ENCODE peak calls at places on chromosome 10, in seven cellular contexts. N is CD4-positive, CD25-positive, alpha-beta regulatory T cell; S is uterus; B is heart left ventricle; C is A549; I is CD8-positive, alpha-beta memory T cell; F is fibroblast of lung. D is an unnamed sample. For H3K9me3, the result is how much of the 10 kb centered on the place peaks cover.

GRCh38 chr10:127999291-127999690 is 92.4 kb downstream of the PTPRE start:
- DNase-seq in I (no peak), F (no peak), N (no peak), B (no peak), C (no peak), S (no peak), D (no peak)

GRCh38 chr10:13099666-13100348 is at the start of gene OPTN:
- DNase-seq in F (peak), N (peak), S (peak), I (peak), C (peak), B (peak), D (peak)

GRCh38 chr10:21720090-21720489 is 186.1 kb downstream of the MLLT10 start:
- DNase-seq in S (no peak), F (peak), I (no peak), N (no peak), B (no peak), C (no peak), D (no peak)

GRCh38 chr10:20966426-20966825 is 69.3 kb upstream of the NEBL start:
- DNase-seq in F (no peak), S (no peak), I (no peak), B (no peak), C (no peak), N (no peak), D (no peak)

GRCh38 chr10:99330675-99330924 is 1.4 kb downstream of the CNNM1 start:
- DNase-seq in N (no peak), S (no peak), B (no peak), C (no peak), F (no peak), I (no peak), D (no peak)

GRCh38 chr10:6083523-6084475 is 5.0 kb upstream of the RBM17 start:
- DNase-seq in I (no peak), N (peak), C (no peak), S (no peak), B (no peak), F (no peak), D (no peak)

GRCh38 chr10:65911431-65911830 is 1014.4 kb upstream of the LRRTM3 start:
- DNase-seq in N (no peak), S (no peak), B (no peak), F (no peak), C (no peak), I (no peak), D (no peak)

GRCh38 chr10:34791947-34792346 is 23.1 kb downstream of the PARD3 start:
- DNase-seq in I (no peak), C (no peak), N (no peak), F (no peak), B (no peak), S (no peak), D (no peak)

GRCh38 chr10:125768217-125768616 is 7.4 kb downstream of the MMP21 start:
- DNase-seq in B (no peak), I (no peak), F (peak), C (peak), S (no peak), N (no peak), D (no peak)

GRCh38 chr10:46223064-46223480 is 63.7 kb upstream of the ANTXRL start:
- DNase-seq in B (no peak), S (no peak), C (no peak), N (no peak), F (no peak), I (no peak), D (no peak)

GRCh38 chr10:57979466-57979865 is 288.2 kb downstream of the IPMK start:
- DNase-seq in F (no peak), I (no peak), N (no peak), S (no peak), C (no peak), B (no peak), D (no peak)

GRCh38 chr10:71933651-71934050 is 30.5 kb upstream of the CHST3 start:
- DNase-seq in N (peak), I (no peak), F (no peak), S (no peak), C (no peak), B (no peak), D (no peak)

GRCh38 chr10:59704644-59705043 is 5.0 kb downstream of the SLC16A9 start:
- DNase-seq in N (no peak), B (no peak), I (no peak), S (no peak), C (no peak), F (peak), D (no peak)

GRCh38 chr10:14481752-14482151 is 151.0 kb upstream of the FRMD4A start:
- DNase-seq in B (peak), F (peak), S (no peak), I (no peak), C (no peak), N (no peak), D (no peak)

GRCh38 chr10:122236690-122237306 is 34.3 kb upstream of the BTBD16 start:
- DNase-seq in F (no peak), I (no peak), N (no peak), C (no peak), S (no peak), B (no peak), D (no peak)

GRCh38 chr10:126499744-126500143 is 111.5 kb upstream of the ADAM12 start:
- DNase-seq in C (no peak), S (no peak), N (no peak), I (no peak), F (no peak), B (no peak), D (no peak)

GRCh38 chr10:9253121-9253520 is 1198.6 kb downstream of the GATA3 start:
- DNase-seq in S (no peak), B (no peak), I (no peak), C (no peak), N (no peak), F (peak), D (no peak)

GRCh38 chr10:128867119-128867518 is 599.9 kb upstream of the MGMT start:
- DNase-seq in N (no peak), C (no peak), I (no peak), F (no peak), B (no peak), S (no peak), D (no peak)

GRCh38 chr10:69453759-69454158 is 2.5 kb downstream of the TSPAN15 start:
- DNase-seq in C (no peak), N (no peak), S (no peak), B (no peak), I (no peak), F (no peak), D (no peak)

GRCh38 chr10:69451784-69452251 is 553 bp downstream of the TSPAN15 start:
- DNase-seq in N (no peak), C (no peak), F (no peak), I (no peak), S (no peak), B (no peak), D (no peak)

GRCh38 chr10:69449841-69450240 is 1.4 kb upstream of the TSPAN15 start:
- DNase-seq in F (peak), I (peak), B (peak), N (peak), C (peak), S (peak), D (no peak)

GRCh38 chr10:69452676-69453415 is 1.6 kb downstream of the TSPAN15 start:
- DNase-seq in I (no peak), F (no peak), B (no peak), C (no peak), N (no peak), S (no peak), D (no peak)

DNA sequence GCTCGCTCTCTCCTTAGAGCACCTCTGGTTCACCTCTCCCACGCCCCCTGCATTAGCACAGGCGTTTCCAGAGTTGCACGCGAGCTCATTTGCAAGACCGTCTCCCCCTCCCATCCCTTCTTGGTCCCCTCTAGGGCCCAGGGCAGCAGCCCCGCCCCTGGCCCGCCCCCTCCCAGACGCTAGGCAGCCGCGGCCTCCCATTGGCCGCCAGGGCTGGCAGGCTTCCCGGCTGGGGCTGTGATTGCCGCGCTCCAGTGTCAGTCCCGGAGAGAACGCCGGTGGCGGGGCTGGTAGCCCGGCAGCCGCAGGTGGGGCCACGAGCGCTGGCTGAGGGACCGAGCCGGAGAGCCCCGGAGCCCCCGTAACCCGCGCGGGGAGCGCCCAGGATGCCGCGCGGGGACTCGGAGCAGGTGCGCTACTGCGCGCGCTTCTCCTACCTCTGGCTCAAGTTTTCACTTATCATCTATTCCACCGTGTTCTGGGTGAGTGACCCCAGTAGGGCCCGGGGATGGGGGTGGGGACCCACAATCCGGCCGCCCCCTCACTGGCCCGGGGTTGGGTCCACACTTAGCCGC is at the start of gene TSPAN15:
- DNase-seq in F (peak), C (peak), N (peak), B (peak), S (peak), I (peak), D (peak)
- H3K27ac ChIP-seq in F (no peak), C (peak), N (peak), B (peak), S (peak), I (no peak), D (peak)

GRCh38 chr10:131096031-131096430 is 215.5 kb downstream of the TCERG1L start:
- DNase-seq in F (no peak), B (no peak), I (no peak), C (no peak), S (no peak), N (no peak), D (no peak)

GRCh38 chr10:131095109-131095580 is 216.4 kb downstream of the TCERG1L start:
- DNase-seq in S (no peak), N (no peak), F (no peak), B (no peak), C (no peak), I (no peak), D (no peak)

GRCh38 chr10:131093795-131094366 is 217.6 kb downstream of the TCERG1L start:
- DNase-seq in F (no peak), S (no peak), C (no peak), N (no peak), B (no peak), I (no peak), D (no peak)

GRCh38 chr10:131093346-131093745 is 218.2 kb downstream of the TCERG1L start:
- DNase-seq in S (no peak), N (no peak), B (no peak), C (no peak), I (no peak), F (no peak), D (no peak)

DNA sequence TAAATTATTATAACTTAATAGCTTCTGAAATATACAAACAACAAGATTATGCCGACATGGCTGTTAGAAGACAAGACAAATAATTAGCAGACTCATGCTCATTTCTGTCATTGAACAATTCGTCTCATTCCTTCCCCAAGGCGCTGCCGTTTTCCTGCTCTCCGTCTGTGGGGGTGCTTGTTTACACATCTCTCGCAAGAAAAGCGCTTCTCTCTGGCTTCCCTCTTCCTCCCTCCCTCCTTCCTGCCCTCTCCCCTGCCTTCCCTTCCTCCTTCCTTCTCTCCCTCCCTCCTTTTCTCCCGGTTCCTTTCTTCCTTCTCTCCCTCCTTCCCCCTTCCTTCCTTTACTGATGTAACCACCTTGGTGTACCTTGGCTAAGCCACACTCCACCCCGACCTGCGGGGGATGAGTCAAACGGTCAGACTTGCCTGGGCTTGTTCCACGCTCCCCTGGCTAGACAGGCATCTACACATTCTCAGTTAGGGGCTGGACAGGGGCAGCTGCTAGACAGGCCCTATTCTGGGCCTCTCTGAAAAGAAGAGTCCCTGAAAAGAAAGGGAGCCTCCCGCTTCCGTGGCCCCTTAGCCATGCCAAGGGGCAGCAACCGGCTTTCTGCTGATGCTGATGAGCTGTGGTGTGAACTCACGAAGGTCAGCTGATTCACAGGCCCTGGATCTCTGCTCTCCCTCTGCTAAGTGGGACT is 217.0 kb downstream of the TCERG1L start:
- DNase-seq in C (no peak), F (peak), S (peak), I (no peak), B (no peak), N (no peak), D (no peak)
- H3K9me3 ChIP-seq in C (under half), F (under half), S (under half), I (under half), B (under half), N (under half), D (under half)

GRCh38 chr10:15718495-15719061 is 1.1 kb downstream of the ITGA8 start:
- DNase-seq in N (no peak), B (no peak), C (no peak), I (no peak), F (no peak), S (no peak), D (no peak)
- H3K27ac ChIP-seq in N (no peak), B (no peak), C (no peak), I (no peak), F (no peak), S (no peak), D (no peak)

GRCh38 chr10:83753490-83753889 is 385.8 kb upstream of the GHITM start:
- DNase-seq in I (no peak), B (no peak), C (no peak), S (no peak), F (no peak), N (no peak), D (no peak)
- H3K9me3 ChIP-seq in I (under half), B (under half), C (under half), S (under half), F (under half), N (under half), D (half or more)

GRCh38 chr10:79128923-79129305 is 60.1 kb downstream of the ZMIZ1 start:
- DNase-seq in C (no peak), N (no peak), B (no peak), S (no peak), F (no peak), I (no peak), D (no peak)
- H3K27ac ChIP-seq in C (peak), N (no peak), B (peak), S (peak), F (no peak), I (no peak), D (peak)

DNA sequence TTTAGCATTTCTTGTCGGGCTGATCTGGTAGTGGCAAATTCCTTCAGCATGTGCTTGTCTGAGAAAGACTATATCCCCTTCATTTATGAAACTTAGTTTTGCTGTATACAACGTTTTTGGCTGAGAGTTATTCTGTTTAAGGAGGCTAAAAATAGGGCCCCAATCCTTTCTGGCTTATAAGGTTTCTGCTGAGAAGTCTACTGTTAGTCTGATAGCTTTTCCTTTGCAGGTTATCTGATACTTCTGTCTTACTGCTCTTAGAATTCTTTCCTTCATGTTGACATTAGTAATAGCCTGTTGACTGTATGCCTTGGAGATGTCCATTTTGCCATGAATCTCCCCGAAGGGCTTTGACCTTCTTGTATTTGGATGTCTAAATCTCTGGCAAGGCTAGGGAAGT is 9.9 kb downstream of the CASP7 start:
- DNase-seq in B (no peak), N (no peak), C (no peak), S (no peak), F (no peak), I (no peak), D (no peak)
- H3K9me3 ChIP-seq in B (under half), N (under half), C (under half), S (under half), F (under half), I (under half), D (half or more)

GRCh38 chr10:24944512-24945255 is 7.7 kb downstream of the PRTFDC1 start:
- DNase-seq in F (peak), N (no peak), C (peak), B (no peak), S (no peak), I (no peak), D (no peak)
- H3K27ac ChIP-seq in F (no peak), N (no peak), C (peak), B (no peak), S (no peak), I (no peak), D (no peak)

DNA sequence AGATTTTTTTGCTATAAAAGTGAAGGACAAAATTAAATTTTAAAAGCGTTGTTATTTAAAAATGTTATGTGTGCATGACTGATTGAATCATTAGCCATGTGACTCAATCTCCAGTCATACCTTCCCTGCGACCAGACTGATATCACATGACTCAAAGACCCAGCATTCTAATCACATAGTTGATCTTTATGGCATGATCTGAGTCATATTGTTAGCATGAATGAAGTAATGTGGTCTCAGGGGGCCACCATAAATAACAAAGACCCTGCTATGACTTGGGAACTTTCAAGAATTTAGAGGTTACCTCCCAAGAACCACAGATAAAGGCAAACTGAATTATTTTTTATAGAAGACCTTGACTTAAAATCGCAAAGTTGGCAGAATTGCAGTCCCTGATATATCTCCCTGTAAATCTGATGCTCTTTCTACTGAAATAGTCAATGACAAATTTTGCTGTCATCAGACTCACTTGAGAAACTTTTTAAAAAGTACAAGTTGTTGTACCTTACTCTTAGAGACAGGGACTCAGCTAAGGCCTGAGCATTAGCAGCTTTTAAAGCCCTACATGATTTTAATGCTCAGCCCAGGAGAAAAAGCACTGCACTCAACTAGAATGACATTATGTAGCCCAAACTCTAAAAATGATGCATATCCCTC is 717.3 kb downstream of the XPNPEP1 start:
- DNase-seq in N (no peak), S (no peak), C (no peak), B (no peak), I (no peak), F (peak), D (no peak)
- H3K9me3 ChIP-seq in N (under half), S (under half), C (under half), B (under half), I (under half), F (under half), D (under half)

GRCh38 chr10:49116509-49117365 is 1.4 kb upstream of the VSTM4 start:
- DNase-seq in N (no peak), B (no peak), S (no peak), F (no peak), C (no peak), I (no peak), D (no peak)

GRCh38 chr10:49113741-49114141 is 1.6 kb downstream of the VSTM4 start:
- DNase-seq in S (no peak), N (no peak), I (no peak), B (no peak), C (no peak), F (no peak), D (no peak)

GRCh38 chr10:49114718-49115014 is 656 bp downstream of the VSTM4 start:
- DNase-seq in S (no peak), I (no peak), N (no peak), C (no peak), F (no peak), B (no peak), D (no peak)

GRCh38 chr10:49115796-49116508 is 630 bp upstream of the VSTM4 start:
- DNase-seq in N (no peak), F (no peak), B (no peak), C (no peak), I (no peak), S (no peak), D (no peak)

GRCh38 chr10:49115015-49115795 is at the start of gene VSTM4:
- DNase-seq in B (peak), C (no peak), S (peak), N (no peak), F (peak), I (no peak), D (peak)
- H3K27ac ChIP-seq in B (peak), C (peak), S (peak), N (no peak), F (peak), I (peak), D (peak)